ENCODE peak calls at places on chromosomes 3 and 15, in five cellular contexts. B is spleen, U is heart left ventricle, Z is esophagus squamous epithelium, H is sigmoid colon. S is an unnamed sample.

GRCh38 chr3:159532577-159532976 is 456.1 kb upstream of the IL12A start:
- DNase-seq in B (no peak), U (no peak), Z (no peak), H (no peak), S (no peak)

GRCh38 chr3:112822116-112823055 is 24.3 kb downstream of the CD200R1L start:
- DNase-seq in B (no peak), U (no peak), Z (no peak), H (no peak), S (no peak)

GRCh38 chr3:30658328-30659052 is 52.1 kb downstream of the TGFBR2 start:
- DNase-seq in B (no peak), U (peak; percentile 54), Z (no peak), H (no peak), S (no peak)

GRCh38 chr3:64619216-64619615 is 68.6 kb downstream of the ADAMTS9 start:
- DNase-seq in B (no peak), U (no peak), Z (no peak), H (no peak), S (no peak)

GRCh38 chr3:23987376-23987775 is 42.3 kb downstream of the NR1D2 start:
- DNase-seq in B (no peak), U (no peak), Z (no peak), H (no peak), S (no peak)

GRCh38 chr15:71110800-71111565 is 4.3 kb upstream of the THSD4 start:
- DNase-seq in B (no peak), U (no peak), Z (no peak), H (no peak), S (no peak)

GRCh38 chr3:186985713-186986364 is 55.5 kb downstream of the ST6GAL1 start:
- DNase-seq in B (no peak), U (no peak), Z (no peak), H (no peak), S (no peak)

GRCh38 chr3:169907476-169907875 is 3.9 kb upstream of the SAMD7 start:
- DNase-seq in B (no peak), U (no peak), Z (no peak), H (no peak), S (no peak)

GRCh38 chr15:39692464-39693327 is 89.9 kb downstream of the FSIP1 start:
- DNase-seq in B (no peak), U (no peak), Z (no peak), H (no peak), S (no peak)

GRCh38 chr3:181868576-181868975 is 156.9 kb downstream of the SOX2 start:
- DNase-seq in B (no peak), U (no peak), Z (no peak), H (no peak), S (no peak)

GRCh38 chr15:64246364-64247189 is 83.8 kb upstream of the PPIB start:
- DNase-seq in B (no peak), U (no peak), Z (no peak), H (no peak), S (no peak)

GRCh38 chr3:86988235-86988634 is 2.7 kb downstream of the VGLL3 start:
- DNase-seq in B (no peak), U (no peak), Z (no peak), H (no peak), S (no peak)

GRCh38 chr3:152390647-152391046 is 121.9 kb downstream of the MBNL1 start:
- DNase-seq in B (no peak), U (no peak), Z (no peak), H (no peak), S (no peak)

GRCh38 chr3:160686955-160687535 is 10.1 kb downstream of the ARL14 start:
- DNase-seq in B (no peak), U (no peak), Z (no peak), H (no peak), S (no peak)

GRCh38 chr3:39879581-39879980 is 70.2 kb downstream of the MYRIP start:
- DNase-seq in B (no peak), U (no peak), Z (no peak), H (no peak), S (no peak)

GRCh38 chr3:17846466-17846865 is 104.0 kb upstream of the TBC1D5 start:
- DNase-seq in B (no peak), U (no peak), Z (no peak), H (no peak), S (no peak)

GRCh38 chr15:28002136-28002861 is 96.8 kb downstream of the OCA2 start:
- DNase-seq in B (no peak), U (no peak), Z (no peak), H (no peak), S (no peak)

GRCh38 chr3:37243811-37244748 is 69.7 kb upstream of the LRRFIP2 start:
- DNase-seq in B (peak; percentile 90), U (peak; percentile 83), Z (peak; percentile 9), H (peak; percentile 92), S (peak; percentile 96)

GRCh38 chr15:90557651-90558084 is 27.9 kb downstream of the CRTC3 start:
- DNase-seq in B (no peak), U (peak; percentile 89), Z (no peak), H (peak; percentile 95), S (peak; percentile 87)

GRCh38 chr3:139633511-139633910 is 44.3 kb downstream of the NMNAT3 start:
- DNase-seq in B (no peak), U (no peak), Z (no peak), H (no peak), S (no peak)

GRCh38 chr3:159751754-159752153 is 236.9 kb upstream of the IL12A start:
- DNase-seq in B (no peak), U (no peak), Z (no peak), H (no peak), S (no peak)

GRCh38 chr3:129238945-129239705 is 10.3 kb upstream of the COPG1 start:
- DNase-seq in B (no peak), U (no peak), Z (no peak), H (no peak), S (no peak)

GRCh38 chr3:166900866-166901577 is 479.1 kb downstream of the ZBBX start:
- DNase-seq in B (no peak), U (no peak), Z (no peak), H (no peak), S (no peak)

DNA sequence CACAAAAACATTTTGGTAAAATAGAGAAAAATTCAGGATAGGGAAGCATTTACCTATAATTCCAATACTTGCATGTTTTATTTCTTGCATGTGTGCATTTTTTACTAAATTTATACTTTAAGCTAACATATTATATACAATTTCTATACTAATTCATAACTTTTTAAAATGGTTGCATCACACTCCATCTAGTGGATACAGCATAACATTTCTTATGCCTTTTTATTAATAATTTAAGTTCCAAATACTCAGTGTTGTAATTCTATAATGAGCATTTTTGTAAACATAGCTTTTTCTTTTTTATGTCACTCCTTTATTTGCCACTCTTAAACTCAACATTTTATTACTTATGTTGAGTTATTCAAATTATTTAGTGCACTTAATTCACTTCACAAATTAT is 477.7 kb downstream of the ZBBX start:
- DNase-seq in B (no peak), U (no peak), Z (no peak), H (no peak), S (no peak)
- TF ChIP-seq CTCF in B (no peak), U (no peak), Z (no peak), H (no peak), S (no peak)

DNA sequence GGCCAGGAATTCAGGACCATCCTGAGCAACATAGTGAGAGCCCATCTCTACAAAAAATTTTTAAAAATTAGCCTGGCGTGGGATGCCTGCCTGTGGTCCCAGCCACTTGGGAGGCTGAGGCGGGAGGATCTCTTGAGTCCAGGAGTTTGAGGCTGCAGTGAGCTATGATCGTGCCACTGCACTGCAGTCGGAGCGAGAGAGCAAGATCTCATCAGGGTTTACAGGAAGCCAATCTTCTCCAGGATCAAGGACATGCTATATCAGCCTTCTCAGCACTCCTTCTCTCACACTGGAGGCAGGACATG is 451 bp upstream of the STOML1 start:
- DNase-seq in B (no peak), U (no peak), Z (no peak), H (no peak), S (no peak)
- H3K4me1 ChIP-seq in B (peaks cover 86% of the 10 kb centered on the region), U (peaks cover 84% of the 10 kb centered on the region), Z (peaks cover 68% of the 10 kb centered on the region), H (peaks cover 87% of the 10 kb centered on the region), S (peaks cover 80% of the 10 kb centered on the region)

GRCh38 chr15:75649045-75649761 is 1.5 kb downstream of the SNX33 start:
- DNase-seq in B (no peak), U (no peak), Z (no peak), H (peak; percentile 69), S (no peak)

GRCh38 chr15:75647370-75648155 is at the start of gene SNX33:
- DNase-seq in B (peak; percentile 89), U (peak; percentile 88), Z (no peak), H (peak; percentile 94), S (peak; percentile 91)

GRCh38 chr15:75648156-75649000 is 666 bp downstream of the SNX33 start:
- DNase-seq in B (no peak), U (peak; percentile 60), Z (no peak), H (peak; percentile 82), S (no peak)

GRCh38 chr15:75646112-75646943 is 1.4 kb upstream of the SNX33 start:
- DNase-seq in B (no peak), U (no peak), Z (no peak), H (no peak), S (no peak)

GRCh38 chr15:75646944-75647364 is 758 bp upstream of the SNX33 start:
- DNase-seq in B (no peak), U (no peak), Z (no peak), H (peak; percentile 81), S (no peak)
- TF ChIP-seq POLR2A in B (no peak), U (no peak), Z (no peak), H (no peak), S (no peak)

GRCh38 chr3:194339356-194339755 is 11.8 kb downstream of the CPN2 start:
- DNase-seq in B (no peak), U (no peak), Z (no peak), H (no peak), S (no peak)
- TF ChIP-seq CTCF in B (no peak), U (no peak), Z (no peak), H (no peak), S (no peak)

GRCh38 chr3:149559525-149559924 is 85.0 kb downstream of the TM4SF4 start:
- DNase-seq in B (no peak), U (no peak), Z (no peak), H (no peak), S (no peak)
- H3K4me1 ChIP-seq in B (peaks cover 4% of the 10 kb centered on the region), U (peaks cover 56% of the 10 kb centered on the region), Z (peaks cover 21% of the 10 kb centered on the region), H (peaks cover 68% of the 10 kb centered on the region), S (peaks cover 21% of the 10 kb centered on the region)

GRCh38 chr3:13539285-13539625 is 9.7 kb upstream of the FBLN2 start:
- DNase-seq in B (peak; percentile 24), U (no peak), Z (no peak), H (no peak), S (no peak)
- TF ChIP-seq POLR2A in B (no peak), U (no peak), Z (no peak), H (no peak), S (no peak)

GRCh38 chr3:197512691-197513571 is 42.8 kb downstream of the BDH1 start:
- DNase-seq in B (peak; percentile 56), U (no peak), Z (no peak), H (no peak), S (no peak)

GRCh38 chr3:197510642-197511018 is 45.1 kb downstream of the BDH1 start:
- DNase-seq in B (peak; percentile 51), U (no peak), Z (no peak), H (no peak), S (no peak)

GRCh38 chr3:197513953-197514785 is 41.6 kb downstream of the BDH1 start:
- DNase-seq in B (peak; percentile 36), U (no peak), Z (no peak), H (no peak), S (no peak)

GRCh38 chr3:197511130-197511529 is 44.6 kb downstream of the BDH1 start:
- DNase-seq in B (no peak), U (no peak), Z (no peak), H (no peak), S (no peak)

GRCh38 chr3:197511853-197512635 is 43.7 kb downstream of the BDH1 start:
- DNase-seq in B (no peak), U (no peak), Z (no peak), H (no peak), S (no peak)
- TF ChIP-seq CTCF in B (no peak), U (no peak), Z (no peak), H (no peak), S (no peak)

GRCh38 chr3:8529738-8530525 is 28.3 kb downstream of the LMCD1 start:
- DNase-seq in B (no peak), U (no peak), Z (no peak), H (no peak), S (no peak)
- H3K4me1 ChIP-seq in B (peaks cover 6% of the 10 kb centered on the region), U (peaks cover 81% of the 10 kb centered on the region), Z (peaks cover 39% of the 10 kb centered on the region), H (no peaks in the 10 kb centered on the region), S (peaks cover 60% of the 10 kb centered on the region)

S was measured in suprapubic skin.